ENCODE peak calls at places on chromosomes 3 and 15, in eight cellular contexts. H, V, X, R, G, P, U and W are unnamed samples.

GRCh38 chr3:161559177-161559998 is 62.8 kb downstream of the OTOL1 start:
- DNase-seq in H (peak; percentile 16), V (no peak), X (no peak), R (peak; percentile 21), G (no peak), P (peak; percentile 39), U (no peak), W (no peak)

GRCh38 chr3:141111364-141112150 is 60.4 kb downstream of the SPSB4 start:
- DNase-seq in H (no peak), V (no peak), X (no peak), R (no peak), G (no peak), P (no peak), U (no peak), W (no peak)

GRCh38 chr3:53715815-53716483 is 130.3 kb downstream of the CHDH start:
- DNase-seq in H (no peak), V (no peak), X (no peak), R (no peak), G (no peak), P (no peak), U (no peak), W (peak; percentile 13)

GRCh38 chr3:189914799-189915198 is 205.9 kb downstream of the P3H2 start:
- DNase-seq in H (no peak), V (no peak), X (no peak), R (peak; percentile 42), G (no peak), P (no peak), U (no peak), W (no peak)

GRCh38 chr15:82539690-82540054 is 585 bp downstream of the RPS17 start:
- DNase-seq in H (peak; percentile 57), V (no peak), X (peak; percentile 28), R (no peak), G (no peak), P (no peak), U (no peak), W (no peak)

GRCh38 chr15:95522533-95522932 is 808.0 kb upstream of the NR2F2 start:
- DNase-seq in H (no peak), V (no peak), X (no peak), R (peak; percentile 39), G (no peak), P (no peak), U (no peak), W (no peak)

GRCh38 chr3:12963869-12964712 is 109.1 kb downstream of the IQSEC1 start:
- DNase-seq in H (no peak), V (no peak), X (no peak), R (peak; percentile 70), G (no peak), P (no peak), U (peak; percentile 22), W (no peak)

GRCh38 chr15:67835349-67836133 is 4.3 kb downstream of the RNU6-1 start:
- DNase-seq in H (no peak), V (peak; percentile 82), X (no peak), R (no peak), G (peak; percentile 85), P (no peak), U (no peak), W (no peak)

GRCh38 chr15:41332788-41333527 is at the start of gene NUSAP1:
- DNase-seq in H (no peak), V (peak; percentile 88), X (no peak), R (no peak), G (peak; percentile 88), P (no peak), U (no peak), W (no peak)

GRCh38 chr15:84818221-84819131 is 1.3 kb downstream of the ALPK3 start:
- DNase-seq in H (peak; percentile 33), V (peak; percentile 36), X (no peak), R (peak; percentile 91), G (no peak), P (no peak), U (no peak), W (no peak)

GRCh38 chr3:8869613-8870012 is 93.7 kb downstream of the RAD18 start:
- DNase-seq in H (no peak), V (no peak), X (no peak), R (peak; percentile 71), G (no peak), P (peak; percentile 80), U (no peak), W (no peak)

GRCh38 chr15:98647026-98647773 is 1.1 kb upstream of the IGF1R start:
- DNase-seq in H (peak; percentile 86), V (peak; percentile 93), X (peak; percentile 78), R (peak; percentile 79), G (peak; percentile 95), P (peak; percentile 22), U (peak; percentile 58), W (peak; percentile 66)

GRCh38 chr15:33104276-33104675 is 90.2 kb downstream of the FMN1 start:
- DNase-seq in H (no peak), V (no peak), X (no peak), R (peak; percentile 72), G (no peak), P (peak; percentile 19), U (no peak), W (no peak)

GRCh38 chr15:73683624-73684536 is at the start of gene CD276:
- DNase-seq in H (peak; percentile 89), V (peak; percentile 82), X (peak; percentile 73), R (peak; percentile 55), G (peak; percentile 95), P (peak; percentile 45), U (peak; percentile 61), W (peak; percentile 80)

GRCh38 chr3:195537995-195538394 is 5.1 kb downstream of the PPP1R2 start:
- DNase-seq in H (no peak), V (no peak), X (peak; percentile 51), R (no peak), G (no peak), P (no peak), U (no peak), W (no peak)

GRCh38 chr15:92809064-92809879 is 90.9 kb upstream of the CHD2 start:
- DNase-seq in H (peak; percentile 95), V (peak; percentile 100), X (peak; percentile 98), R (peak; percentile 99), G (peak; percentile 100), P (peak; percentile 83), U (peak; percentile 93), W (peak; percentile 99)

GRCh38 chr15:92810418-92811138 is 89.5 kb upstream of the CHD2 start:
- DNase-seq in H (peak; percentile 39), V (peak; percentile 83), X (peak; percentile 76), R (peak; percentile 42), G (no peak), P (no peak), U (peak; percentile 79), W (no peak)

GRCh38 chr15:92808611-92809063 is 91.5 kb upstream of the CHD2 start:
- DNase-seq in H (peak; percentile 54), V (peak; percentile 93), X (no peak), R (no peak), G (peak; percentile 91), P (no peak), U (no peak), W (no peak)

GRCh38 chr15:92811514-92811913 is 88.6 kb upstream of the CHD2 start:
- DNase-seq in H (no peak), V (no peak), X (peak; percentile 56), R (no peak), G (no peak), P (no peak), U (peak; percentile 41), W (no peak)

DNA sequence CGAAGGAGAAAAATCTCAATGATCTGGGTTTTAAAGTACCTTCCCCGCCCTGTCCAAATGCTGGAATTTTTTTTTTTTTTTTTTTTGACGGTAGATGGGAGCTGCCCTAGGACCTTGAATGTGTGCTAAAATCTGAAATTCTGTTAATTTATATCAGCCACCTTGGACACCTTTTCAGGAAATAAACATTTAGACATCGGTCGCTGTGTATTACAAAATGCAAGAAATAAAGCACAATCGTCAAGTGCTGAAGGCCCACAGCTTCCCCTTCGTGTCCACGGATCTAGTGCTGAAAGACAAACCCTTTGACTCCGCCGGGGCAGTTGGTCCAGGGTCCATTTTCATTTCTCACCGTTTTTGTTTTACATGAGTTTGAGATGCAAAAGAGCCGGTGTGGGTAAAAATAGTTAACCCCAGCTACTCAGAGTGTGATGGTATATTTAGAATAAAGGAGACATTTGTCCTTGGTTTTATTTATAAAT is 90.2 kb upstream of the CHD2 start:
- DNase-seq in H (no peak), V (peak; percentile 83), X (peak; percentile 68), R (peak; percentile 55), G (no peak), P (no peak), U (peak; percentile 50), W (no peak)
- TF ChIP-seq POLR2A in H (no peak), V (no peak), X (no peak), R (no peak), G (no peak), P (no peak), U (no peak), W (no peak)

GRCh38 chr15:59143281-59143680 is 38.3 kb downstream of the CCNB2 start:
- DNase-seq in H (no peak), V (no peak), X (no peak), R (no peak), G (no peak), P (no peak), U (no peak), W (no peak)
- TF ChIP-seq POLR2AphosphoS5 in H (no peak), V (no peak), X (no peak), R (no peak), G (no peak), P (peak; percentile 5), U (no peak), W (no peak)

GRCh38 chr3:32354362-32354778 is 37.3 kb upstream of the CMTM7 start:
- DNase-seq in H (no peak), V (peak; percentile 1), X (no peak), R (peak; percentile 33), G (no peak), P (no peak), U (peak; percentile 11), W (no peak)
- TF ChIP-seq POLR2A in H (no peak), V (no peak), X (no peak), R (no peak), G (no peak), P (no peak), U (no peak), W (no peak)

GRCh38 chr15:35130245-35130644 is 45.1 kb upstream of the NANOGP8 start:
- DNase-seq in H (no peak), V (no peak), X (no peak), R (no peak), G (no peak), P (no peak), U (no peak), W (no peak)

GRCh38 chr15:35134269-35134668 is 49.2 kb upstream of the NANOGP8 start:
- DNase-seq in H (no peak), V (no peak), X (no peak), R (no peak), G (no peak), P (no peak), U (no peak), W (no peak)

GRCh38 chr15:35127717-35128116 is 42.6 kb upstream of the NANOGP8 start:
- DNase-seq in H (no peak), V (no peak), X (no peak), R (no peak), G (no peak), P (no peak), U (no peak), W (no peak)

GRCh38 chr15:35126236-35126635 is 41.1 kb upstream of the NANOGP8 start:
- DNase-seq in H (no peak), V (no peak), X (no peak), R (no peak), G (no peak), P (no peak), U (no peak), W (no peak)

DNA sequence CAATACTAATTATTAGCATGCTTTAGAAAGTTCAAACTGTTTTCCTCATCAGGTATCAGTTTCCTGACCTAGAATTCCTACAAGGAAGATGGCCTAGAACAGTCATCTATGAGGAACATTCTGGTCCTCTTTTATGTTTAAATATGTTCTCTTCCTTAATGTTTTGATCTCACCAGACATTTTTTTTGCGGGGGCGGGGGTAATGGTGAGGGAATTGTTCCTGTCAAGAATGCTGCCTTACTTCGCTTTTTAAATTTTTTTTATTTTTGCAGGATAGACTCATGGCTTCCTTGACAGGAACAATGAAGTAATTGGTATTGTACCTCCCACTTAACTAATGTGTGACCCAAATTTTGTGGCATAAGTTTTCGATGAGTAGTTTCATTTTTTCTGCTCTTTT is 44.3 kb upstream of the NANOGP8 start:
- DNase-seq in H (no peak), V (no peak), X (no peak), R (no peak), G (no peak), P (no peak), U (no peak), W (no peak)
- TF ChIP-seq POLR2AphosphoS5 in H (no peak), V (no peak), X (no peak), R (no peak), G (no peak), P (no peak), U (no peak), W (no peak)